ENCODE peak calls at places on chromosomes 12 and 14, in five cellular contexts. Z is uterus, B is ascending aorta, P is psoas muscle, H is fibroblast of lung. J is an unnamed sample.

GRCh38 chr12:11561416-11561815 is 88.1 kb upstream of the ETV6 start:
- DNase-seq in H (peak; percentile 32), P (no peak), B (no peak), Z (no peak), J (no peak)

GRCh38 chr12:123973552-123974341 is 732 bp downstream of the ZNF664 start:
- DNase-seq in B (peak; percentile 67), P (peak; percentile 54), H (peak; percentile 34), Z (peak; percentile 55), J (peak; percentile 68)

GRCh38 chr14:83568141-83568540 is 1961.8 kb upstream of the FLRT2 start:
- DNase-seq in Z (no peak), H (no peak), B (no peak), P (no peak), J (no peak)

GRCh38 chr14:29243355-29243754 is 476.8 kb downstream of the FOXG1 start:
- DNase-seq in Z (no peak), H (peak; percentile 82), B (no peak), P (no peak), J (no peak)

GRCh38 chr12:102479099-102479887 is 1.1 kb downstream of the IGF1 start:
- DNase-seq in P (no peak), H (no peak), B (no peak), Z (no peak), J (no peak)

GRCh38 chr12:10716704-10717315 is 6.3 kb downstream of the YBX3 start:
- DNase-seq in P (peak; percentile 83), H (peak; percentile 95), B (peak; percentile 95), Z (peak; percentile 79), J (peak; percentile 60)

GRCh38 chr12:52044284-52044983 is 6.8 kb upstream of the NR4A1 start:
- DNase-seq in P (peak; percentile 91), H (peak; percentile 92), B (peak; percentile 95), Z (peak; percentile 93), J (peak; percentile 73)

GRCh38 chr12:39972119-39972518 is 133.8 kb downstream of the SLC2A13 start:
- DNase-seq in P (no peak), B (no peak), H (peak; percentile 48), Z (no peak), J (no peak)

GRCh38 chr14:58639842-58640484 is 2.2 kb downstream of the DACT1 start:
- DNase-seq in B (peak; percentile 76), H (peak; percentile 87), Z (no peak), P (no peak), J (no peak)

GRCh38 chr12:51907083-51907863 is at the start of gene ACVRL1:
- DNase-seq in Z (no peak), B (peak; percentile 59), H (no peak), P (peak; percentile 57), J (peak; percentile 49)

GRCh38 chr12:39426636-39427245 is 16.2 kb downstream of the KIF21A start:
- DNase-seq in Z (no peak), B (no peak), H (peak; percentile 64), P (no peak), J (no peak)

GRCh38 chr14:34232790-34233189 is 229.2 kb downstream of the SPTSSA start:
- DNase-seq in P (no peak), Z (no peak), B (no peak), H (no peak), J (no peak)

GRCh38 chr12:117155278-117156060 is 34.8 kb downstream of the FBXO21 start:
- DNase-seq in B (peak; percentile 65), Z (peak; percentile 28), P (peak; percentile 24), H (peak; percentile 46), J (peak; percentile 76)

GRCh38 chr14:37874429-37875109 is 279.1 kb downstream of the TTC6 start:
- DNase-seq in Z (peak; percentile 55), P (peak; percentile 73), H (peak; percentile 25), B (peak; percentile 82), J (peak; percentile 86)

GRCh38 chr14:100122481-100123215 is 36.8 kb downstream of the DEGS2 start:
- DNase-seq in P (no peak), Z (no peak), H (no peak), B (no peak), J (no peak)

GRCh38 chr12:45615268-45615667 is 114.2 kb upstream of the ARID2 start:
- DNase-seq in B (no peak), H (peak; percentile 77), Z (no peak), P (no peak), J (no peak)

GRCh38 chr14:60970146-60970545 is 10.7 kb downstream of the TRMT5 start:
- DNase-seq in Z (no peak), B (no peak), H (no peak), P (no peak), J (no peak)

GRCh38 chr14:66360526-66360925 is 125.6 kb upstream of the CCDC196 start:
- DNase-seq in H (no peak), Z (no peak), B (no peak), P (no peak), J (no peak)

GRCh38 chr14:82667006-82667405 is 1133.4 kb upstream of the SEL1L start:
- DNase-seq in B (no peak), Z (no peak), P (no peak), H (no peak), J (no peak)

GRCh38 chr12:43009307-43009706 is 419.8 kb upstream of the PRICKLE1 start:
- DNase-seq in B (no peak), Z (no peak), H (peak; percentile 41), P (no peak), J (no peak)

GRCh38 chr14:35285991-35286564 is 6.1 kb upstream of the PSMA6 start:
- DNase-seq in P (no peak), Z (no peak), B (no peak), H (no peak), J (no peak)

GRCh38 chr14:56341766-56342418 is 223.7 kb downstream of the PELI2 start:
- DNase-seq in P (no peak), H (peak; percentile 63), Z (no peak), B (no peak), J (no peak)

GRCh38 chr12:105212431-105212830 is 23.5 kb downstream of the APPL2 start:
- DNase-seq in B (no peak), Z (no peak), H (peak; percentile 86), P (no peak), J (no peak)

GRCh38 chr12:77442633-77443032 is 377.3 kb upstream of the E2F7 start:
- DNase-seq in Z (no peak), P (no peak), H (peak; percentile 33), B (no peak), J (no peak)

GRCh38 chr14:75833326-75834020 is 148.3 kb downstream of the TGFB3 start:
- DNase-seq in Z (no peak), B (no peak), H (no peak), P (no peak), J (no peak)

GRCh38 chr12:93784339-93785086 is 107.3 kb downstream of the CRADD start:
- DNase-seq in H (peak; percentile 94), P (peak; percentile 60), Z (peak; percentile 79), B (peak; percentile 70), J (no peak)

GRCh38 chr14:31300296-31300695 is 92.7 kb upstream of the HECTD1 start:
- DNase-seq in Z (no peak), H (no peak), B (no peak), P (no peak), J (no peak)

GRCh38 chr12:68440068-68440581 is 108.0 kb upstream of the MDM1 start:
- DNase-seq in B (no peak), H (peak; percentile 77), P (peak; percentile 18), Z (no peak), J (no peak)

GRCh38 chr12:113896194-113896593 is 69.9 kb downstream of the RBM19 start:
- DNase-seq in Z (no peak), B (no peak), P (no peak), H (no peak), J (no peak)

GRCh38 chr12:98578821-98579220 is 14.7 kb upstream of the SLC25A3 start:
- DNase-seq in P (no peak), Z (no peak), H (peak; percentile 31), B (no peak), J (no peak)

GRCh38 chr12:100827901-100828520 is 33.4 kb downstream of the ANO4 start:
- DNase-seq in Z (no peak), B (no peak), H (peak; percentile 39), P (no peak), J (no peak)
- TF ChIP-seq CTCF in Z (peak; percentile 29), B (peak; percentile 26), H (peak; percentile 82), P (no peak), J (peak; percentile 34)

GRCh38 chr12:55017421-55017820 is 2.4 kb upstream of the NEUROD4 start:
- DNase-seq in B (no peak), H (no peak), P (no peak), Z (no peak), J (no peak)
- H3K27me3 ChIP-seq in B (no peaks in the 10 kb centered on the region), H (no peaks in the 10 kb centered on the region), P (no peaks in the 10 kb centered on the region), Z (no peaks in the 10 kb centered on the region), J (peaks cover 36% of the 10 kb centered on the region)

DNA sequence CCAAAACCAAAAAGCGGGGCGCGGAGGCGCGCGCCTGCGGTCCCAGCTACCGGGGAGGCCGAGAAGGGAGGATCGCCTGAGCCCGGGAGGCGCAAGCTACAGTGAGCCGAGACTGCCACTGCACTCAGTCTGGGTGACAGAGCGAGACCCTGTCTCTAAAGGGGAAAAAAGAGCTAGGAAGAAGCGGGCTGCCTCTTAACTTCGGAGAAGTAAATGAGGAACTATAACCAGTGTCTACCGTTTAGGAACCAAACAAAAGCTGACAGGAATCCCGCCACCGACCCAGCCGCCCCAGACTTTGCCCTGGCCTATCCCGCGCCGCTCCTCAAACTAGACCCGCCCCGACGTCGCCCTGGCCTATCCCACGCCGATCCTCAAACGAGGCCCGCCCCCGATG is 611 bp upstream of the SIVA1 start:
- DNase-seq in B (no peak), Z (peak; percentile 37), H (no peak), P (no peak), J (no peak)
- H3K4me3 ChIP-seq in B (peak overlapping the region; percentile 99), Z (peak overlapping the region; percentile 84), H (peak overlapping the region; percentile 67), P (peak overlapping the region; percentile 96), J (peak overlapping the region; percentile 98)

GRCh38 chr12:57112492-57113294 is 1.5 kb upstream of the STAT6 start:
- DNase-seq in B (no peak), Z (no peak), P (no peak), H (no peak), J (no peak)
- TF ChIP-seq CTCF in B (peak; percentile 71), Z (no peak), P (peak; percentile 82), H (peak; percentile 74), J (peak; percentile 88)

GRCh38 chr12:49961993-49962764 is 507 bp downstream of the AQP5 start:
- DNase-seq in P (no peak), B (no peak), Z (no peak), H (no peak), J (no peak)
- H3K27me3 ChIP-seq in P (no peaks in the 10 kb centered on the region), B (no peaks in the 10 kb centered on the region), Z (peaks cover 11% of the 10 kb centered on the region), H (peaks cover 63% of the 10 kb centered on the region), J (peaks cover 50% of the 10 kb centered on the region)

GRCh38 chr12:18887368-18887767 is 149.4 kb downstream of the CAPZA3 start:
- DNase-seq in H (no peak), P (no peak), Z (no peak), B (no peak), J (no peak)

GRCh38 chr12:18882690-18883089 is 144.8 kb downstream of the CAPZA3 start:
- DNase-seq in H (no peak), P (no peak), Z (no peak), B (no peak), J (no peak)

GRCh38 chr12:18888062-18888461 is 150.1 kb downstream of the CAPZA3 start:
- DNase-seq in Z (no peak), P (no peak), H (peak; percentile 29), B (no peak), J (no peak)

DNA sequence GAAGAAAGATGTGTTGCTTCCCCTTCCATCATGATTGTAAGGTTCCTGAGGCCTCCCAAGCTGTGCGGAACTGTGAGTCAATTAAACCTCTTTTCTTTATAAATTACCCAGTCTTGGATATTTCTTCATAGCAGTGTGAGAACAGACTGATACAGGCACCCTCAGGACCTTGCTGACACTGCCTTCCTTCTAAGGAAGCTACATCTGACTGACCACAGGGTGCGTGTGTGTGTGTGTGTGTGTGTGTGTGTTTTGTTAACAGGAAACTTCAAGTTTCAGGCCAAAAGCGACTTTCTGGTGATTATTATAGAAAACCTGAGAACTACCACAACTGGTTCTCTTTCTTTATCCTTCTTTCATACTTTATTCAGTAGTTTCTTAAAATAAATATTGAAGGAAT is 149.0 kb downstream of the CAPZA3 start:
- DNase-seq in B (no peak), Z (no peak), P (no peak), H (peak; percentile 13), J (no peak)
- H3K4me3 ChIP-seq in B (no peak overlapping the region), Z (no peak overlapping the region), P (no peak overlapping the region), H (no peak overlapping the region), J (no peak overlapping the region)